ENCODE peak calls at places on chromosomes 12 and 14, in ten cellular contexts. D is COR-L47; X is AG08395; J is hypothalamus; G is hepatic stellate cell; R is stimulated activated CD4-positive, alpha-beta T cell treated with anti-CD3 and anti-CD28 coated beads, Interleukin-4, amount 100 ng/mL, for 24 hours; Q is activated naive CD4-positive, alpha-beta T cell; N is NCI-H1092 treated with DMSO at 0.1 percent for 48 hours; Y is fibroblast of pulmonary artery; P is endothelial cell. L is an unnamed sample.

GRCh38 chr14:68719634-68720384 is 73.1 kb downstream of the ZFP36L1 start:
- DNase-seq in G (no peak), X (no peak), R (peak; percentile 22), P (no peak), Y (no peak), D (no peak), Q (no peak), J (no peak), N (no peak), L (no peak)

GRCh38 chr12:7859552-7859951 is 13.2 kb downstream of the SLC2A14 start:
- DNase-seq in R (no peak), G (peak; percentile 35), D (no peak), X (peak; percentile 52), P (no peak), N (no peak), Y (peak; percentile 33), Q (no peak), J (no peak), L (no peak)

GRCh38 chr12:14995583-14996425 is 23.0 kb downstream of the PDE6H start:
- DNase-seq in J (no peak), G (no peak), X (peak; percentile 35), P (no peak), R (no peak), D (peak; percentile 12), Y (peak; percentile 92), Q (no peak), N (peak; percentile 65), L (no peak)

GRCh38 chr14:79967001-79967400 is 244.3 kb downstream of the DIO2 start:
- DNase-seq in Y (no peak), R (no peak), D (no peak), N (no peak), J (no peak), Q (no peak), G (no peak), X (no peak), P (no peak), L (no peak)

GRCh38 chr12:126112141-126112540 is 1046.9 kb downstream of the AACS start:
- DNase-seq in J (no peak), R (no peak), X (no peak), G (no peak), Q (no peak), Y (no peak), P (no peak), D (no peak), N (no peak), L (no peak)

GRCh38 chr12:52121848-52122838 is 42.6 kb downstream of the SMIM41 start:
- DNase-seq in X (peak; percentile 76), G (peak; percentile 72), D (peak; percentile 54), Q (peak; percentile 53), Y (peak; percentile 63), P (peak; percentile 75), N (peak; percentile 42), J (peak; percentile 13), R (peak; percentile 70), L (peak; percentile 79)

GRCh38 chr12:113359939-113360748 is 1.8 kb downstream of the PLBD2 start:
- DNase-seq in J (peak; percentile 3), P (no peak), Q (no peak), R (no peak), N (no peak), D (no peak), X (peak; percentile 38), G (no peak), Y (no peak), L (no peak)

GRCh38 chr14:26601856-26602255 is 4.0 kb upstream of the NOVA1 start:
- DNase-seq in Q (no peak), J (no peak), G (no peak), R (no peak), X (no peak), P (no peak), D (no peak), N (no peak), Y (no peak), L (no peak)

GRCh38 chr12:46438719-46439319 is 66.2 kb upstream of the SLC38A2 start:
- DNase-seq in R (no peak), X (no peak), J (no peak), N (no peak), Y (peak; percentile 29), P (no peak), D (no peak), G (no peak), Q (no peak), L (no peak)

GRCh38 chr14:91367173-91368171 is 50.1 kb downstream of the CCDC88C start:
- DNase-seq in P (no peak), X (no peak), G (peak; percentile 65), N (no peak), Q (peak; percentile 20), D (no peak), J (no peak), Y (no peak), R (peak; percentile 65), L (peak; percentile 86)

GRCh38 chr12:96257550-96258392 is 63.6 kb downstream of the ELK3 start:
- DNase-seq in R (no peak), Y (peak; percentile 38), P (no peak), X (no peak), N (peak; percentile 30), J (no peak), G (no peak), D (no peak), Q (no peak), L (no peak)

GRCh38 chr12:55637467-55637866 is 775 bp downstream of the OR10P1 start:
- DNase-seq in R (peak; percentile 40), G (no peak), Y (no peak), J (no peak), Q (no peak), N (no peak), P (no peak), D (no peak), X (no peak), L (no peak)

GRCh38 chr12:130981156-130981789 is 27.6 kb downstream of the ADGRD1 start:
- DNase-seq in Y (no peak), P (no peak), J (no peak), G (no peak), R (no peak), Q (no peak), X (no peak), D (no peak), N (no peak), L (no peak)

GRCh38 chr14:96029089-96029650 is 10.0 kb upstream of the C14orf132 start:
- DNase-seq in Q (no peak), P (no peak), Y (no peak), N (no peak), X (no peak), J (no peak), G (no peak), R (no peak), D (no peak), L (no peak)

GRCh38 chr12:29168000-29168399 is 18.9 kb downstream of the FAR2 start:
- DNase-seq in G (no peak), N (no peak), Y (no peak), R (no peak), Q (no peak), J (no peak), X (no peak), D (no peak), P (no peak), L (no peak)

GRCh38 chr12:83016226-83016835 is 329.6 kb downstream of the TMTC2 start:
- DNase-seq in P (no peak), Y (peak; percentile 85), D (no peak), R (no peak), J (no peak), G (no peak), Q (no peak), N (no peak), X (peak; percentile 78), L (no peak)

L was measured in lower lobe of right lung.